ENCODE peak calls at places on chromosome 2, in ten cellular contexts. One of them, this sample, is unnamed.

GRCh38 chr2:223797811-223798721 is 39.3 kb downstream of the AP1S3 start:
- DNase-seq in GM12865: peak
- DNase-seq in CD8-positive, alpha-beta T cell: no peak
- DNase-seq in bronchial epithelial cell: peak
- DNase-seq in B cell: peak
- DNase-seq in nephron progenitor cell: no peak
- DNase-seq in cardiac fibroblast: peak
- DNase-seq in neural crest cell: no peak
- DNase-seq in right lobe of liver: no peak
- DNase-seq in mammary epithelial cell: peak
- DNase-seq in this sample: no peak

GRCh38 chr2:179059026-179059680 is 9.2 kb upstream of the CCDC141 start:
- DNase-seq in GM12865: peak
- DNase-seq in CD8-positive, alpha-beta T cell: no peak
- DNase-seq in bronchial epithelial cell: no peak
- DNase-seq in B cell: peak
- DNase-seq in nephron progenitor cell: no peak
- DNase-seq in cardiac fibroblast: no peak
- DNase-seq in neural crest cell: no peak
- DNase-seq in right lobe of liver: no peak
- DNase-seq in mammary epithelial cell: no peak
- DNase-seq in this sample: no peak

GRCh38 chr2:149743842-149744468 is 156.4 kb upstream of the MMADHC start:
- DNase-seq in GM12865: no peak
- DNase-seq in CD8-positive, alpha-beta T cell: no peak
- DNase-seq in bronchial epithelial cell: peak
- DNase-seq in B cell: no peak
- DNase-seq in nephron progenitor cell: no peak
- DNase-seq in cardiac fibroblast: peak
- DNase-seq in neural crest cell: no peak
- DNase-seq in right lobe of liver: no peak
- DNase-seq in mammary epithelial cell: peak
- DNase-seq in this sample: no peak

GRCh38 chr2:64143154-64144056 is 815 bp downstream of the PELI1 start:
- DNase-seq in GM12865: peak
- DNase-seq in CD8-positive, alpha-beta T cell: peak
- DNase-seq in bronchial epithelial cell: no peak
- DNase-seq in B cell: peak
- DNase-seq in nephron progenitor cell: peak
- DNase-seq in cardiac fibroblast: peak
- DNase-seq in neural crest cell: no peak
- DNase-seq in right lobe of liver: no peak
- DNase-seq in mammary epithelial cell: peak
- DNase-seq in this sample: peak

GRCh38 chr2:56522605-56523089 is 338.9 kb downstream of the CCDC85A start:
- DNase-seq in GM12865: no peak
- DNase-seq in CD8-positive, alpha-beta T cell: no peak
- DNase-seq in bronchial epithelial cell: peak
- DNase-seq in B cell: no peak
- DNase-seq in nephron progenitor cell: peak
- DNase-seq in cardiac fibroblast: peak
- DNase-seq in neural crest cell: no peak
- DNase-seq in right lobe of liver: peak
- DNase-seq in mammary epithelial cell: no peak
- DNase-seq in this sample: no peak

GRCh38 chr2:40103163-40103562 is 324.1 kb upstream of the THUMPD2 start:
- DNase-seq in GM12865: no peak
- DNase-seq in CD8-positive, alpha-beta T cell: no peak
- DNase-seq in bronchial epithelial cell: peak
- DNase-seq in B cell: no peak
- DNase-seq in nephron progenitor cell: no peak
- DNase-seq in cardiac fibroblast: peak
- DNase-seq in neural crest cell: no peak
- DNase-seq in right lobe of liver: no peak
- DNase-seq in mammary epithelial cell: peak
- DNase-seq in this sample: no peak

GRCh38 chr2:127525692-127526141 is 572 bp downstream of the IWS1 start:
- DNase-seq in GM12865: peak
- DNase-seq in CD8-positive, alpha-beta T cell: peak
- DNase-seq in bronchial epithelial cell: peak
- DNase-seq in B cell: no peak
- DNase-seq in nephron progenitor cell: peak
- DNase-seq in cardiac fibroblast: peak
- DNase-seq in neural crest cell: no peak
- DNase-seq in right lobe of liver: no peak
- DNase-seq in mammary epithelial cell: peak
- DNase-seq in this sample: no peak

GRCh38 chr2:133485868-133486267 is 82.4 kb downstream of the NCKAP5 start:
- DNase-seq in GM12865: no peak
- DNase-seq in CD8-positive, alpha-beta T cell: no peak
- DNase-seq in bronchial epithelial cell: no peak
- DNase-seq in B cell: no peak
- DNase-seq in nephron progenitor cell: no peak
- DNase-seq in cardiac fibroblast: no peak
- DNase-seq in neural crest cell: no peak
- DNase-seq in right lobe of liver: no peak
- DNase-seq in mammary epithelial cell: no peak
- DNase-seq in this sample: no peak

GRCh38 chr2:25418944-25419677 is 77.4 kb upstream of the DNMT3A start:
- DNase-seq in GM12865: peak
- DNase-seq in CD8-positive, alpha-beta T cell: no peak
- DNase-seq in bronchial epithelial cell: no peak
- DNase-seq in B cell: no peak
- DNase-seq in nephron progenitor cell: no peak
- DNase-seq in cardiac fibroblast: peak
- DNase-seq in neural crest cell: no peak
- DNase-seq in right lobe of liver: no peak
- DNase-seq in mammary epithelial cell: no peak
- DNase-seq in this sample: no peak

GRCh38 chr2:160387558-160388262 is 105.9 kb downstream of the RBMS1 start:
- DNase-seq in GM12865: no peak
- DNase-seq in CD8-positive, alpha-beta T cell: no peak
- DNase-seq in bronchial epithelial cell: peak
- DNase-seq in B cell: no peak
- DNase-seq in nephron progenitor cell: no peak
- DNase-seq in cardiac fibroblast: peak
- DNase-seq in neural crest cell: no peak
- DNase-seq in right lobe of liver: no peak
- DNase-seq in mammary epithelial cell: peak
- DNase-seq in this sample: no peak

DNA sequence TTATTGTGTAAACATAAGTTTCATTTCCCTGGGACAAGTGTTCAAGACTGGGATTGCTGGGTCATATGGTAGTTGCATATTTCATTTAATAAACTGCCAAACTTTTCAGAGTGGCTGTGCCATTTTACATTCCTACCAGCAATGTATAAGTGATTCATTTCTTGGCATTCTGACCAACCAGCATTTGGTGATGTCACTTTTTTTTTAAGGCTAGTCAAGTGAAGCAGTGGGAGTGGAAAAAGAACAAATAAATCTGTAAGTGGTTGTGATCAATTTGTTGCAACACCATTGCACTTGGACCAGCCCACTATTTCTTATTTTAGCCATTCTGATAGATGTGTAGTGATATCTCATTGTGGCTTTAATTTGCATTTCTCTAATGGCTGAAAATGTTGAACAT is 5.1 kb upstream of the CHCHD5 start:
- DNase-seq in GM12865: no peak
- DNase-seq in CD8-positive, alpha-beta T cell: no peak
- DNase-seq in bronchial epithelial cell: peak
- DNase-seq in B cell: no peak
- DNase-seq in nephron progenitor cell: no peak
- DNase-seq in cardiac fibroblast: peak
- DNase-seq in neural crest cell: no peak
- DNase-seq in right lobe of liver: no peak
- DNase-seq in mammary epithelial cell: peak
- DNase-seq in this sample: no peak
- TF ChIP-seq CTCF in GM12865: no peak
- TF ChIP-seq CTCF in CD8-positive, alpha-beta T cell: no peak
- TF ChIP-seq CTCF in bronchial epithelial cell: no peak
- TF ChIP-seq CTCF in B cell: no peak
- TF ChIP-seq CTCF in nephron progenitor cell: no peak
- TF ChIP-seq CTCF in cardiac fibroblast: peak
- TF ChIP-seq CTCF in neural crest cell: no peak
- TF ChIP-seq CTCF in right lobe of liver: no peak
- TF ChIP-seq CTCF in mammary epithelial cell: peak
- TF ChIP-seq CTCF in this sample: no peak

GRCh38 chr2:241149925-241150659 is at the start of gene PPP1R7:
- DNase-seq in GM12865: peak
- DNase-seq in CD8-positive, alpha-beta T cell: peak
- DNase-seq in bronchial epithelial cell: peak
- DNase-seq in B cell: peak
- DNase-seq in nephron progenitor cell: peak
- DNase-seq in cardiac fibroblast: peak
- DNase-seq in neural crest cell: peak
- DNase-seq in right lobe of liver: peak
- DNase-seq in mammary epithelial cell: peak
- DNase-seq in this sample: peak
- TF ChIP-seq CTCF in GM12865: peak
- TF ChIP-seq CTCF in CD8-positive, alpha-beta T cell: peak
- TF ChIP-seq CTCF in bronchial epithelial cell: peak
- TF ChIP-seq CTCF in B cell: peak
- TF ChIP-seq CTCF in nephron progenitor cell: no peak
- TF ChIP-seq CTCF in cardiac fibroblast: no peak
- TF ChIP-seq CTCF in neural crest cell: no peak
- TF ChIP-seq CTCF in right lobe of liver: no peak
- TF ChIP-seq CTCF in mammary epithelial cell: no peak
- TF ChIP-seq CTCF in this sample: no peak

GRCh38 chr2:176814740-176815367 is 397.7 kb upstream of the HNRNPA3 start:
- DNase-seq in GM12865: peak
- DNase-seq in CD8-positive, alpha-beta T cell: no peak
- DNase-seq in bronchial epithelial cell: peak
- DNase-seq in B cell: peak
- DNase-seq in nephron progenitor cell: no peak
- DNase-seq in cardiac fibroblast: peak
- DNase-seq in neural crest cell: no peak
- DNase-seq in right lobe of liver: no peak
- DNase-seq in mammary epithelial cell: no peak
- DNase-seq in this sample: no peak

GRCh38 chr2:176813526-176814179 is 398.9 kb upstream of the HNRNPA3 start:
- DNase-seq in GM12865: no peak
- DNase-seq in CD8-positive, alpha-beta T cell: no peak
- DNase-seq in bronchial epithelial cell: no peak
- DNase-seq in B cell: no peak
- DNase-seq in nephron progenitor cell: no peak
- DNase-seq in cardiac fibroblast: no peak
- DNase-seq in neural crest cell: no peak
- DNase-seq in right lobe of liver: no peak
- DNase-seq in mammary epithelial cell: no peak
- DNase-seq in this sample: no peak

GRCh38 chr2:176814274-176814673 is 398.3 kb upstream of the HNRNPA3 start:
- DNase-seq in GM12865: no peak
- DNase-seq in CD8-positive, alpha-beta T cell: no peak
- DNase-seq in bronchial epithelial cell: peak
- DNase-seq in B cell: no peak
- DNase-seq in nephron progenitor cell: no peak
- DNase-seq in cardiac fibroblast: no peak
- DNase-seq in neural crest cell: no peak
- DNase-seq in right lobe of liver: no peak
- DNase-seq in mammary epithelial cell: no peak
- DNase-seq in this sample: no peak

GRCh38 chr2:176818653-176819052 is 393.9 kb upstream of the HNRNPA3 start:
- DNase-seq in GM12865: no peak
- DNase-seq in CD8-positive, alpha-beta T cell: no peak
- DNase-seq in bronchial epithelial cell: no peak
- DNase-seq in B cell: no peak
- DNase-seq in nephron progenitor cell: peak
- DNase-seq in cardiac fibroblast: no peak
- DNase-seq in neural crest cell: no peak
- DNase-seq in right lobe of liver: no peak
- DNase-seq in mammary epithelial cell: no peak
- DNase-seq in this sample: no peak

GRCh38 chr2:176817061-176817565 is 395.5 kb upstream of the HNRNPA3 start:
- DNase-seq in GM12865: peak
- DNase-seq in CD8-positive, alpha-beta T cell: peak
- DNase-seq in bronchial epithelial cell: no peak
- DNase-seq in B cell: no peak
- DNase-seq in nephron progenitor cell: peak
- DNase-seq in cardiac fibroblast: no peak
- DNase-seq in neural crest cell: no peak
- DNase-seq in right lobe of liver: no peak
- DNase-seq in mammary epithelial cell: no peak
- DNase-seq in this sample: no peak
- TF ChIP-seq CTCF in GM12865: peak
- TF ChIP-seq CTCF in CD8-positive, alpha-beta T cell: no peak
- TF ChIP-seq CTCF in bronchial epithelial cell: no peak
- TF ChIP-seq CTCF in B cell: no peak
- TF ChIP-seq CTCF in nephron progenitor cell: no peak
- TF ChIP-seq CTCF in cardiac fibroblast: peak
- TF ChIP-seq CTCF in neural crest cell: no peak
- TF ChIP-seq CTCF in right lobe of liver: no peak
- TF ChIP-seq CTCF in mammary epithelial cell: peak
- TF ChIP-seq CTCF in this sample: no peak

GRCh38 chr2:125471963-125472362 is 1184.0 kb upstream of the GYPC start:
- DNase-seq in GM12865: peak
- DNase-seq in CD8-positive, alpha-beta T cell: no peak
- DNase-seq in bronchial epithelial cell: peak
- DNase-seq in B cell: no peak
- DNase-seq in nephron progenitor cell: peak
- DNase-seq in cardiac fibroblast: peak
- DNase-seq in neural crest cell: peak
- DNase-seq in right lobe of liver: no peak
- DNase-seq in mammary epithelial cell: no peak
- DNase-seq in this sample: peak
- TF ChIP-seq CTCF in GM12865: peak
- TF ChIP-seq CTCF in CD8-positive, alpha-beta T cell: no peak
- TF ChIP-seq CTCF in bronchial epithelial cell: peak
- TF ChIP-seq CTCF in B cell: no peak
- TF ChIP-seq CTCF in nephron progenitor cell: peak
- TF ChIP-seq CTCF in cardiac fibroblast: peak
- TF ChIP-seq CTCF in neural crest cell: peak
- TF ChIP-seq CTCF in right lobe of liver: peak
- TF ChIP-seq CTCF in mammary epithelial cell: no peak
- TF ChIP-seq CTCF in this sample: peak

DNA sequence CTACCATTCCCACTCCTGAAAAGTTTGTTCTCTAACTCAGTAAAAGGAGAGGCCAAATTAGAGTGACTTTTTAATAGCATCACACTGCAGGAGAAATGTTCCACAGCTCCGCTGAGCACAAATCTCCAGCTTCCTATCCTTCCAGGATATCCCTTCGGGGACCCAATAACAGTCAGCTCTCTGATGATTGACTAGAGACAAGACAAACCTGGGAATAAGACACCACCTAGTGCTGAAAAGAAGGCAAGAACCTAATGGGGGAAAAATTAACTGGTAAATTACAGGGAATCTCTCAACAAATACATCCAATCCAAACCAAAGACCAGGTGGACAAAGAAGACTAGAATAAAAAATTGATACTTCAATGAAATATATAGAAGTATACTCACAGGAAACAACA is 977.1 kb upstream of the SOX11 start:
- DNase-seq in GM12865: no peak
- DNase-seq in CD8-positive, alpha-beta T cell: no peak
- DNase-seq in bronchial epithelial cell: no peak
- DNase-seq in B cell: no peak
- DNase-seq in nephron progenitor cell: no peak
- DNase-seq in cardiac fibroblast: no peak
- DNase-seq in neural crest cell: no peak
- DNase-seq in right lobe of liver: no peak
- DNase-seq in mammary epithelial cell: no peak
- DNase-seq in this sample: no peak
- TF ChIP-seq CTCF in GM12865: no peak
- TF ChIP-seq CTCF in CD8-positive, alpha-beta T cell: no peak
- TF ChIP-seq CTCF in bronchial epithelial cell: no peak
- TF ChIP-seq CTCF in B cell: no peak
- TF ChIP-seq CTCF in nephron progenitor cell: no peak
- TF ChIP-seq CTCF in cardiac fibroblast: no peak
- TF ChIP-seq CTCF in neural crest cell: peak
- TF ChIP-seq CTCF in right lobe of liver: no peak
- TF ChIP-seq CTCF in mammary epithelial cell: no peak
- TF ChIP-seq CTCF in this sample: peak